ENCODE peak calls at places on chromosomes 7 and 10, in eight cellular contexts. X is fibroblast of mammary gland; E is choroid plexus epithelial cell; B is activated naive CD8-positive, alpha-beta T cell treated with anti-CD3 and anti-CD28 coated beads for 36 hours; H is DMS 273 treated with DMSO at 0.1 percent for 48 hours; O is naive B cell; R is NCI-H1092 treated with DMSO at 0.1 percent for 48 hours; M is ACHN. N is an unnamed sample.

GRCh38 chr7:51021906-51022570 is 239.3 kb upstream of the GRB10 start:
- DNase-seq in M (no peak), X (peak; percentile 67), E (no peak), R (no peak), H (no peak), B (no peak), O (no peak), N (peak; percentile 21)

GRCh38 chr10:73771722-73772279 is 10.0 kb upstream of the CHCHD1 start:
- DNase-seq in O (no peak), R (peak; percentile 51), E (peak; percentile 84), B (no peak), H (no peak), M (peak; percentile 84), X (peak; percentile 73), N (peak; percentile 81)

GRCh38 chr7:33650828-33651227 is 254.5 kb upstream of the BMPER start:
- DNase-seq in B (no peak), E (no peak), X (peak; percentile 75), R (no peak), O (no peak), M (no peak), H (no peak), N (peak; percentile 46)

GRCh38 chr7:55438085-55438764 is 73.1 kb downstream of the LANCL2 start:
- DNase-seq in O (no peak), H (no peak), R (peak; percentile 97), M (no peak), E (no peak), X (no peak), B (no peak), N (no peak)

GRCh38 chr10:113732160-113732881 is 19.2 kb upstream of the PLEKHS1 start:
- DNase-seq in M (no peak), B (no peak), X (no peak), E (no peak), H (no peak), R (no peak), O (no peak), N (no peak)

GRCh38 chr10:43250625-43250924 is 16.3 kb downstream of the RASGEF1A start:
- DNase-seq in H (no peak), E (no peak), X (no peak), R (no peak), B (no peak), M (no peak), O (no peak), N (no peak)

GRCh38 chr7:150389532-150389816 is 10.3 kb downstream of the ZNF775 start:
- DNase-seq in R (no peak), O (no peak), X (no peak), H (no peak), B (no peak), M (no peak), E (peak; percentile 12), N (no peak)

GRCh38 chr7:91396-92158 is 100.8 kb upstream of the FAM20C start:
- DNase-seq in E (no peak), M (no peak), H (no peak), O (no peak), B (no peak), X (no peak), R (no peak), N (no peak)

GRCh38 chr10:8183241-8183704 is 128.8 kb downstream of the GATA3 start:
- DNase-seq in R (no peak), H (no peak), B (peak; percentile 3), M (no peak), E (peak; percentile 75), O (no peak), X (no peak), N (peak; percentile 37)

GRCh38 chr10:96505150-96506136 is 8.3 kb downstream of the TLL2 start:
- DNase-seq in H (no peak), X (no peak), E (no peak), O (no peak), B (no peak), R (no peak), M (no peak), N (no peak)

GRCh38 chr10:27998178-27998953 is 513 bp downstream of the ODAD2 start:
- DNase-seq in E (peak; percentile 24), X (no peak), R (peak; percentile 26), H (no peak), O (no peak), B (peak; percentile 50), M (peak; percentile 38), N (peak; percentile 3)

GRCh38 chr7:974820-975681 is at the start of gene COX19:
- DNase-seq in X (peak; percentile 82), E (peak; percentile 94), H (peak; percentile 61), M (peak; percentile 94), B (peak; percentile 93), R (peak; percentile 85), O (peak; percentile 86), N (peak; percentile 87)

GRCh38 chr10:73262105-73262730 is 9.8 kb upstream of the MRPS16 start:
- DNase-seq in O (no peak), H (no peak), X (peak; percentile 67), E (peak; percentile 89), B (no peak), M (peak; percentile 95), R (no peak), N (peak; percentile 91)

GRCh38 chr10:90181251-90181691 is 479.9 kb downstream of the KIF20B start:
- DNase-seq in E (no peak), X (no peak), B (no peak), H (no peak), O (no peak), R (no peak), M (no peak), N (peak; percentile 93)

GRCh38 chr7:24851791-24852190 is 94.5 kb upstream of the GSDME start:
- DNase-seq in M (peak; percentile 55), E (peak; percentile 58), B (peak; percentile 29), X (peak; percentile 35), H (no peak), O (no peak), R (no peak), N (no peak)

GRCh38 chr7:104529567-104529966 is 201.2 kb downstream of the LHFPL3 start:
- DNase-seq in M (no peak), H (no peak), O (no peak), B (no peak), R (no peak), X (no peak), E (no peak), N (no peak)

GRCh38 chr10:35453855-35454532 is 117.7 kb downstream of the CCNY start:
- DNase-seq in H (no peak), R (no peak), B (no peak), X (peak; percentile 77), M (no peak), O (no peak), E (peak; percentile 76), N (peak; percentile 78)

GRCh38 chr7:15011289-15011688 is 108.7 kb upstream of the DGKB start:
- DNase-seq in E (no peak), R (no peak), O (no peak), X (no peak), M (no peak), B (no peak), H (no peak), N (no peak)

GRCh38 chr7:133742709-133743538 is 384.2 kb upstream of the LRGUK start:
- DNase-seq in H (no peak), X (peak; percentile 38), R (peak; percentile 16), B (no peak), M (peak; percentile 30), O (no peak), E (peak; percentile 74), N (peak; percentile 60)

GRCh38 chr7:66047426-66047825 is 28.2 kb upstream of the ASL start:
- DNase-seq in R (no peak), E (peak; percentile 92), H (no peak), M (peak; percentile 76), B (no peak), X (peak; percentile 98), O (no peak), N (peak; percentile 97)

GRCh38 chr10:131810036-131810804 is 90.6 kb upstream of the PPP2R2D start:
- DNase-seq in M (no peak), O (no peak), R (no peak), E (no peak), H (no peak), B (no peak), X (no peak), N (no peak)

GRCh38 chr7:5523052-5523711 is 99.5 kb upstream of the TNRC18 start:
- DNase-seq in E (peak; percentile 52), B (no peak), O (no peak), R (no peak), X (peak; percentile 36), M (peak; percentile 54), H (no peak), N (peak; percentile 48)

GRCh38 chr10:95741807-95742528 is 14.0 kb upstream of the ENTPD1 start:
- DNase-seq in X (peak; percentile 56), B (no peak), E (peak; percentile 91), R (peak; percentile 3), M (no peak), H (no peak), O (peak; percentile 64), N (peak; percentile 77)

GRCh38 chr10:93028881-93029280 is 31.7 kb upstream of the CYP26C1 start:
- DNase-seq in B (no peak), O (no peak), R (no peak), M (peak; percentile 36), H (no peak), E (peak; percentile 71), X (peak; percentile 68), N (peak; percentile 60)